ENCODE peak calls at places on chromosomes 1 and 21, in five cellular contexts. One of them, this sample, is unnamed.

GRCh38 chr1:150006881-150007401 is 3.6 kb downstream of the OTUD7B start:
- DNase-seq in GM06990: no peak
- DNase-seq in endodermal cell: no peak
- DNase-seq in thoracic aorta: no peak
- DNase-seq in ovary: no peak
- DNase-seq in this sample: peak

GRCh38 chr1:110187139-110187890 is 22.8 kb upstream of the KCNC4 start:
- DNase-seq in GM06990: no peak
- DNase-seq in ovary: no peak
- DNase-seq in endodermal cell: no peak
- DNase-seq in thoracic aorta: no peak
- DNase-seq in this sample: no peak

GRCh38 chr1:91916811-91917460 is 31.0 kb upstream of the TGFBR3 start:
- DNase-seq in thoracic aorta: no peak
- DNase-seq in GM06990: no peak
- DNase-seq in endodermal cell: no peak
- DNase-seq in ovary: no peak
- DNase-seq in this sample: no peak

GRCh38 chr1:240492832-240493440 is 119.0 kb downstream of the GREM2 start:
- DNase-seq in thoracic aorta: no peak
- DNase-seq in endodermal cell: peak
- DNase-seq in GM06990: peak
- DNase-seq in ovary: peak
- DNase-seq in this sample: peak

GRCh38 chr1:89649783-89650182 is 16.9 kb downstream of the LRRC8C start:
- DNase-seq in ovary: no peak
- DNase-seq in endodermal cell: no peak
- DNase-seq in thoracic aorta: no peak
- DNase-seq in GM06990: peak
- DNase-seq in this sample: no peak

GRCh38 chr21:35850029-35850428 is 210.3 kb downstream of the SETD4 start:
- DNase-seq in ovary: no peak
- DNase-seq in GM06990: no peak
- DNase-seq in thoracic aorta: no peak
- DNase-seq in endodermal cell: no peak
- DNase-seq in this sample: peak

GRCh38 chr1:59570524-59570923 is 244.2 kb upstream of the HOOK1 start:
- DNase-seq in ovary: no peak
- DNase-seq in GM06990: no peak
- DNase-seq in thoracic aorta: no peak
- DNase-seq in endodermal cell: no peak
- DNase-seq in this sample: peak

GRCh38 chr1:248703674-248704073 is 1.1 kb upstream of the OR14I1 start:
- DNase-seq in GM06990: no peak
- DNase-seq in thoracic aorta: no peak
- DNase-seq in endodermal cell: no peak
- DNase-seq in ovary: no peak
- DNase-seq in this sample: no peak

GRCh38 chr1:1073743-1074587 is at the start of gene RNF223:
- DNase-seq in endodermal cell: no peak
- DNase-seq in ovary: no peak
- DNase-seq in GM06990: no peak
- DNase-seq in thoracic aorta: no peak
- DNase-seq in this sample: no peak

GRCh38 chr1:7149080-7149838 is 364.0 kb downstream of the CAMTA1 start:
- DNase-seq in GM06990: no peak
- DNase-seq in ovary: peak
- DNase-seq in thoracic aorta: no peak
- DNase-seq in endodermal cell: peak
- DNase-seq in this sample: peak

GRCh38 chr1:47407481-47407880 is 8.6 kb upstream of the FOXE3 start:
- DNase-seq in GM06990: no peak
- DNase-seq in thoracic aorta: no peak
- DNase-seq in endodermal cell: no peak
- DNase-seq in ovary: no peak
- DNase-seq in this sample: no peak

GRCh38 chr1:46130144-46130543 is 2.3 kb downstream of the PIK3R3 start:
- DNase-seq in GM06990: no peak
- DNase-seq in thoracic aorta: no peak
- DNase-seq in endodermal cell: no peak
- DNase-seq in ovary: no peak
- DNase-seq in this sample: no peak

GRCh38 chr21:23401278-23401677 is 2206.0 kb downstream of the MRPL39 start:
- DNase-seq in GM06990: no peak
- DNase-seq in ovary: no peak
- DNase-seq in endodermal cell: no peak
- DNase-seq in thoracic aorta: no peak
- DNase-seq in this sample: peak

GRCh38 chr21:45940091-45940490 is 41.5 kb upstream of the COL6A1 start:
- DNase-seq in thoracic aorta: no peak
- DNase-seq in ovary: no peak
- DNase-seq in GM06990: no peak
- DNase-seq in endodermal cell: no peak
- DNase-seq in this sample: no peak

GRCh38 chr21:28239345-28239744 is 753.3 kb downstream of the LTN1 start:
- DNase-seq in endodermal cell: no peak
- DNase-seq in thoracic aorta: no peak
- DNase-seq in GM06990: no peak
- DNase-seq in ovary: peak
- DNase-seq in this sample: no peak

GRCh38 chr1:201014816-201015200 is 8.7 kb downstream of the KIF21B start:
- DNase-seq in endodermal cell: no peak
- DNase-seq in ovary: no peak
- DNase-seq in GM06990: no peak
- DNase-seq in thoracic aorta: no peak
- DNase-seq in this sample: no peak

GRCh38 chr21:37224861-37225260 is 42.3 kb downstream of the VPS26C start:
- DNase-seq in ovary: no peak
- DNase-seq in thoracic aorta: no peak
- DNase-seq in GM06990: no peak
- DNase-seq in endodermal cell: no peak
- DNase-seq in this sample: no peak

GRCh38 chr1:89918127-89918793 is 76.7 kb upstream of the ZNF326 start:
- DNase-seq in GM06990: no peak
- DNase-seq in thoracic aorta: no peak
- DNase-seq in endodermal cell: no peak
- DNase-seq in ovary: no peak
- DNase-seq in this sample: peak

GRCh38 chr1:161085165-161085564 is 4.2 kb downstream of the NECTIN4 start:
- DNase-seq in ovary: no peak
- DNase-seq in endodermal cell: no peak
- DNase-seq in GM06990: no peak
- DNase-seq in thoracic aorta: no peak
- DNase-seq in this sample: peak

GRCh38 chr1:19547814-19548213 is 62.5 kb upstream of the CAPZB start:
- DNase-seq in GM06990: no peak
- DNase-seq in thoracic aorta: no peak
- DNase-seq in ovary: no peak
- DNase-seq in endodermal cell: no peak
- DNase-seq in this sample: no peak

GRCh38 chr1:51945591-51945990 is 44.9 kb downstream of the RAB3B start:
- DNase-seq in thoracic aorta: no peak
- DNase-seq in GM06990: no peak
- DNase-seq in endodermal cell: no peak
- DNase-seq in ovary: no peak
- DNase-seq in this sample: peak

GRCh38 chr1:210328032-210328745 is 513 bp upstream of the HHAT start:
- DNase-seq in endodermal cell: no peak
- DNase-seq in GM06990: no peak
- DNase-seq in thoracic aorta: no peak
- DNase-seq in ovary: no peak
- DNase-seq in this sample: no peak

GRCh38 chr1:10575616-10576015 is 100.9 kb downstream of the PEX14 start:
- DNase-seq in GM06990: no peak
- DNase-seq in thoracic aorta: no peak
- DNase-seq in endodermal cell: no peak
- DNase-seq in ovary: no peak
- DNase-seq in this sample: peak

GRCh38 chr1:150015733-150016132 is 5.2 kb upstream of the OTUD7B start:
- DNase-seq in ovary: no peak
- DNase-seq in thoracic aorta: no peak
- DNase-seq in endodermal cell: no peak
- DNase-seq in GM06990: no peak
- DNase-seq in this sample: no peak

GRCh38 chr21:33394260-33394659 is 9.0 kb upstream of the IFNGR2 start:
- DNase-seq in ovary: no peak
- DNase-seq in GM06990: no peak
- DNase-seq in thoracic aorta: no peak
- DNase-seq in endodermal cell: no peak
- DNase-seq in this sample: no peak

GRCh38 chr1:200802042-200802441 is 63.3 kb downstream of the CAMSAP2 start:
- DNase-seq in GM06990: no peak
- DNase-seq in endodermal cell: no peak
- DNase-seq in ovary: no peak
- DNase-seq in thoracic aorta: no peak
- DNase-seq in this sample: no peak

GRCh38 chr1:237115035-237115434 is 73.1 kb downstream of the RYR2 start:
- DNase-seq in endodermal cell: peak
- DNase-seq in ovary: no peak
- DNase-seq in GM06990: no peak
- DNase-seq in thoracic aorta: no peak
- DNase-seq in this sample: no peak

GRCh38 chr1:64203420-64203819 is at the start of gene UBE2U:
- DNase-seq in thoracic aorta: no peak
- DNase-seq in GM06990: no peak
- DNase-seq in endodermal cell: peak
- DNase-seq in ovary: no peak
- DNase-seq in this sample: no peak

GRCh38 chr1:228033376-228033775 is 26.6 kb downstream of the WNT3A start:
- DNase-seq in GM06990: no peak
- DNase-seq in ovary: no peak
- DNase-seq in thoracic aorta: no peak
- DNase-seq in endodermal cell: no peak
- DNase-seq in this sample: no peak

GRCh38 chr1:65554829-65555228 is 134.4 kb downstream of the LEPR start:
- DNase-seq in endodermal cell: no peak
- DNase-seq in GM06990: no peak
- DNase-seq in ovary: no peak
- DNase-seq in thoracic aorta: no peak
- DNase-seq in this sample: no peak

GRCh38 chr1:3411806-3412205 is 42.7 kb upstream of the ARHGEF16 start:
- DNase-seq in ovary: no peak
- DNase-seq in endodermal cell: no peak
- DNase-seq in GM06990: no peak
- DNase-seq in thoracic aorta: no peak
- DNase-seq in this sample: no peak
- TF ChIP-seq CTCF in ovary: no peak
- TF ChIP-seq CTCF in endodermal cell: no peak
- TF ChIP-seq CTCF in GM06990: no peak
- TF ChIP-seq CTCF in thoracic aorta: no peak
- TF ChIP-seq CTCF in this sample: no peak

GRCh38 chr21:16455978-16456377 is 726.2 kb downstream of the USP25 start:
- DNase-seq in GM06990: no peak
- DNase-seq in endodermal cell: no peak
- DNase-seq in ovary: no peak
- DNase-seq in thoracic aorta: no peak
- DNase-seq in this sample: peak
- H3K4me3 ChIP-seq in GM06990: no peak
- H3K4me3 ChIP-seq in endodermal cell: no peak
- H3K4me3 ChIP-seq in ovary: no peak
- H3K4me3 ChIP-seq in thoracic aorta: no peak
- H3K4me3 ChIP-seq in this sample: no peak

GRCh38 chr1:13513885-13514546 is at the start of gene LRRC38:
- DNase-seq in endodermal cell: peak
- DNase-seq in GM06990: peak
- DNase-seq in ovary: no peak
- DNase-seq in thoracic aorta: no peak
- DNase-seq in this sample: no peak

GRCh38 chr1:13516606-13517005 is 2.8 kb upstream of the LRRC38 start:
- DNase-seq in endodermal cell: no peak
- DNase-seq in ovary: no peak
- DNase-seq in thoracic aorta: no peak
- DNase-seq in GM06990: no peak
- DNase-seq in this sample: no peak

GRCh38 chr1:13513063-13513884 is 529 bp downstream of the LRRC38 start:
- DNase-seq in thoracic aorta: no peak
- DNase-seq in endodermal cell: peak
- DNase-seq in ovary: no peak
- DNase-seq in GM06990: no peak
- DNase-seq in this sample: no peak

GRCh38 chr1:13520985-13521384 is 7.2 kb upstream of the LRRC38 start:
- DNase-seq in GM06990: no peak
- DNase-seq in ovary: no peak
- DNase-seq in endodermal cell: no peak
- DNase-seq in thoracic aorta: no peak
- DNase-seq in this sample: no peak

GRCh38 chr1:13517193-13517812 is 3.5 kb upstream of the LRRC38 start:
- DNase-seq in ovary: no peak
- DNase-seq in thoracic aorta: no peak
- DNase-seq in GM06990: no peak
- DNase-seq in endodermal cell: peak
- DNase-seq in this sample: peak
- TF ChIP-seq CTCF in ovary: no peak
- TF ChIP-seq CTCF in thoracic aorta: no peak
- TF ChIP-seq CTCF in GM06990: peak
- TF ChIP-seq CTCF in endodermal cell: peak
- TF ChIP-seq CTCF in this sample: peak

GRCh38 chr1:28437260-28437923 is 67.9 kb downstream of the PHACTR4 start:
- DNase-seq in thoracic aorta: peak
- DNase-seq in endodermal cell: peak
- DNase-seq in ovary: no peak
- DNase-seq in GM06990: no peak
- DNase-seq in this sample: peak
- H3K4me3 ChIP-seq in thoracic aorta: peak
- H3K4me3 ChIP-seq in endodermal cell: no peak
- H3K4me3 ChIP-seq in ovary: no peak
- H3K4me3 ChIP-seq in GM06990: no peak
- H3K4me3 ChIP-seq in this sample: peak

DNA sequence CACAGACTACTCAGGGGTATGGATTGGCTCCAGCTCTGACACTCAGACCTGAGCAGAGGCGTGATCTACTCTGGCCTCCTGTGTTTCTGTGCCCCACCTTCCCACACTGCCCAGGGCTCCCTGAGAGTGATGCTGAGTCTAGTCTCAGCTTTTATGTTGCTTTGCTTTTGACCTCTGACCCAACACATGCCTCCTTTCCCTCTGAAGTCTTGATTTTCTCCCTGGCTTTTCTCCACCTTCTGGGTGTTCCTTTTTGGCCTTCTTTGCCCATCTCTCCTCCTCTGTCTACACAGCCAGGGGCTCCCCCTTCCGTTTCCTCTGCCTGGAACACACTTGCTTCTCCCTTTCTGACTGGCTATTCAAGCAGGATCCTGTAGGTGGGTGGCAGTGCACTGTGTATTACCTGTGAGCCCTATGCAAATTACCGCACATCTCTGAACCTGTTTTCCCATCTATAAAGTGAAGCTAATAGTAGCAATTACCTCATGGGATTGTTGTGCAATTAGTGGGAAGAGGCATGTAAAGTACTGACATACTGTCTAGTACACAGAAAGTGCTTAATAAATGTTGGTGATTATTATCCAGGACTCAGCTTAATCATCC is 13.7 kb upstream of the MEX3A start:
- DNase-seq in endodermal cell: peak
- DNase-seq in GM06990: no peak
- DNase-seq in thoracic aorta: no peak
- DNase-seq in ovary: no peak
- DNase-seq in this sample: no peak
- TF ChIP-seq CTCF in endodermal cell: no peak
- TF ChIP-seq CTCF in GM06990: no peak
- TF ChIP-seq CTCF in thoracic aorta: no peak
- TF ChIP-seq CTCF in ovary: no peak
- TF ChIP-seq CTCF in this sample: no peak

GRCh38 chr1:11653101-11653601 is 1.1 kb downstream of the FBXO2 start:
- DNase-seq in thoracic aorta: no peak
- DNase-seq in ovary: no peak
- DNase-seq in endodermal cell: peak
- DNase-seq in GM06990: no peak
- DNase-seq in this sample: no peak
- H3K4me3 ChIP-seq in thoracic aorta: no peak
- H3K4me3 ChIP-seq in ovary: no peak
- H3K4me3 ChIP-seq in endodermal cell: no peak
- H3K4me3 ChIP-seq in GM06990: no peak
- H3K4me3 ChIP-seq in this sample: no peak

This sample was measured in choroid plexus epithelial cell.